ENCODE peak calls at places on chromosomes 12 and 14, in seven cellular contexts. X is ovary, E is astrocyte of the spinal cord, F is upper lobe of right lung, D is lower lobe of right lung, N is body of pancreas, K is AG04449. J is an unnamed sample.

GRCh38 chr12:25436206-25436912 is 116.7 kb downstream of the LMNTD1 start:
- DNase-seq in X (peak; percentile 43), E (peak; percentile 85), F (no peak), D (no peak), N (peak; percentile 38), K (no peak), J (peak; percentile 34)

GRCh38 chr14:55512421-55512820 is 67.6 kb upstream of the KTN1 start:
- DNase-seq in X (no peak), E (peak; percentile 47), F (no peak), D (no peak), N (no peak), K (peak; percentile 33), J (no peak)

GRCh38 chr12:10067259-10067658 is 31.5 kb downstream of the CLEC1A start:
- DNase-seq in X (no peak), E (no peak), F (no peak), D (no peak), N (no peak), K (no peak), J (no peak)

GRCh38 chr12:15987696-15988095 is 76.6 kb downstream of the DERA start:
- DNase-seq in X (no peak), E (no peak), F (no peak), D (no peak), N (peak; percentile 70), K (no peak), J (no peak)

GRCh38 chr14:56390859-56391258 is 188.7 kb upstream of the TMEM260 start:
- DNase-seq in X (no peak), E (no peak), F (no peak), D (no peak), N (no peak), K (no peak), J (no peak)

GRCh38 chr14:64755661-64756265 is 51.5 kb downstream of the PLEKHG3 start:
- DNase-seq in X (no peak), E (peak; percentile 22), F (no peak), D (no peak), N (no peak), K (no peak), J (no peak)

GRCh38 chr14:105414456-105415371 is 4.9 kb upstream of the MTA1 start:
- DNase-seq in X (peak; percentile 85), E (peak; percentile 68), F (peak; percentile 86), D (peak; percentile 81), N (peak; percentile 67), K (no peak), J (no peak)

GRCh38 chr14:100340454-100340813 is 17.3 kb downstream of the SLC25A47 start:
- DNase-seq in X (no peak), E (no peak), F (peak; percentile 11), D (no peak), N (no peak), K (no peak), J (no peak)

GRCh38 chr12:1509703-1510395 is 84.5 kb downstream of the FBXL14 start:
- DNase-seq in X (no peak), E (no peak), F (no peak), D (no peak), N (no peak), K (no peak), J (no peak)

GRCh38 chr14:96126339-96126770 is 78.3 kb upstream of the BDKRB2 start:
- DNase-seq in X (no peak), E (no peak), F (no peak), D (no peak), N (no peak), K (no peak), J (no peak)

GRCh38 chr14:100658514-100658886 is 68.2 kb upstream of the DLK1 start:
- DNase-seq in X (no peak), E (no peak), F (no peak), D (no peak), N (no peak), K (no peak), J (no peak)

GRCh38 chr12:104305349-104305748 is 1.8 kb downstream of the EID3 start:
- DNase-seq in X (no peak), E (no peak), F (no peak), D (no peak), N (no peak), K (no peak), J (no peak)

GRCh38 chr14:31243860-31244259 is 36.3 kb upstream of the HECTD1 start:
- DNase-seq in X (no peak), E (no peak), F (no peak), D (no peak), N (no peak), K (no peak), J (peak; percentile 47)

GRCh38 chr12:122232691-122233090 is 6.8 kb upstream of the DIABLO start:
- DNase-seq in X (no peak), E (no peak), F (no peak), D (no peak), N (no peak), K (no peak), J (no peak)

GRCh38 chr12:110908377-110909136 is 11.8 kb downstream of the MYL2 start:
- DNase-seq in X (no peak), E (no peak), F (no peak), D (no peak), N (no peak), K (no peak), J (no peak)

GRCh38 chr12:56599797-56600196 is 30.3 kb downstream of the BAZ2A start:
- DNase-seq in X (no peak), E (no peak), F (peak; percentile 81), D (peak; percentile 74), N (no peak), K (no peak), J (no peak)

GRCh38 chr12:49389092-49389703 is 21.9 kb downstream of the SPATS2 start:
- DNase-seq in X (no peak), E (no peak), F (peak; percentile 78), D (peak; percentile 79), N (no peak), K (no peak), J (no peak)

GRCh38 chr14:68922886-68923285 is 56.2 kb downstream of the ACTN1 start:
- DNase-seq in X (no peak), E (no peak), F (no peak), D (no peak), N (no peak), K (no peak), J (no peak)

GRCh38 chr12:120887253-120888043 is 16.7 kb downstream of the SPPL3 start:
- DNase-seq in X (no peak), E (no peak), F (no peak), D (no peak), N (no peak), K (no peak), J (no peak)

GRCh38 chr12:1185460-1186182 is 194.6 kb downstream of the ERC1 start:
- DNase-seq in X (no peak), E (no peak), F (no peak), D (no peak), N (no peak), K (no peak), J (no peak)

GRCh38 chr14:95452176-95452889 is 64.1 kb downstream of the SYNE3 start:
- DNase-seq in X (no peak), E (no peak), F (no peak), D (no peak), N (no peak), K (no peak), J (no peak)

GRCh38 chr12:110245278-110245868 is 35.7 kb upstream of the ATP2A2 start:
- DNase-seq in X (no peak), E (no peak), F (peak; percentile 68), D (peak; percentile 58), N (peak; percentile 34), K (no peak), J (no peak)

GRCh38 chr12:29171421-29172258 is 22.6 kb downstream of the FAR2 start:
- DNase-seq in X (no peak), E (no peak), F (peak; percentile 46), D (peak; percentile 41), N (no peak), K (no peak), J (no peak)

GRCh38 chr14:74881425-74882102 is at the start of gene DLST:
- DNase-seq in X (peak; percentile 91), E (peak; percentile 88), F (peak; percentile 94), D (peak; percentile 91), N (peak; percentile 88), K (no peak), J (no peak)

GRCh38 chr12:67626156-67626555 is 22.4 kb upstream of the DYRK2 start:
- DNase-seq in X (no peak), E (no peak), F (no peak), D (no peak), N (no peak), K (no peak), J (no peak)

GRCh38 chr12:48999371-49000131 is at the start of gene DDN:
- DNase-seq in X (no peak), E (peak; percentile 47), F (no peak), D (peak; percentile 59), N (peak; percentile 40), K (no peak), J (no peak)

GRCh38 chr14:103139371-103140016 is 16.2 kb downstream of the TNFAIP2 start:
- DNase-seq in X (no peak), E (no peak), F (no peak), D (no peak), N (no peak), K (no peak), J (no peak)

GRCh38 chr12:62907561-62907960 is 27.4 kb downstream of the PPM1H start:
- DNase-seq in X (no peak), E (no peak), F (no peak), D (no peak), N (no peak), K (no peak), J (no peak)
- TF ChIP-seq CTCF in X (no peak), E (no peak), F (no peak), D (no peak), N (no peak), K (no peak), J (no peak)

GRCh38 chr12:23767834-23768233 is 181.6 kb downstream of the SOX5 start:
- DNase-seq in X (no peak), E (no peak), F (no peak), D (no peak), N (no peak), K (no peak), J (no peak)
- H3K4me3 ChIP-seq in X (no peak overlapping the region), E (no peak overlapping the region), F (no peak overlapping the region), D (no peak overlapping the region), N (no peak overlapping the region), K (no peak overlapping the region), J (no peak overlapping the region)

GRCh38 chr14:78227466-78228077 is 57.4 kb downstream of the NRXN3 start:
- DNase-seq in X (no peak), E (no peak), F (no peak), D (no peak), N (no peak), K (no peak), J (no peak)
- TF ChIP-seq CTCF in X (no peak), E (no peak), F (no peak), D (no peak), N (no peak), K (no peak), J (no peak)

DNA sequence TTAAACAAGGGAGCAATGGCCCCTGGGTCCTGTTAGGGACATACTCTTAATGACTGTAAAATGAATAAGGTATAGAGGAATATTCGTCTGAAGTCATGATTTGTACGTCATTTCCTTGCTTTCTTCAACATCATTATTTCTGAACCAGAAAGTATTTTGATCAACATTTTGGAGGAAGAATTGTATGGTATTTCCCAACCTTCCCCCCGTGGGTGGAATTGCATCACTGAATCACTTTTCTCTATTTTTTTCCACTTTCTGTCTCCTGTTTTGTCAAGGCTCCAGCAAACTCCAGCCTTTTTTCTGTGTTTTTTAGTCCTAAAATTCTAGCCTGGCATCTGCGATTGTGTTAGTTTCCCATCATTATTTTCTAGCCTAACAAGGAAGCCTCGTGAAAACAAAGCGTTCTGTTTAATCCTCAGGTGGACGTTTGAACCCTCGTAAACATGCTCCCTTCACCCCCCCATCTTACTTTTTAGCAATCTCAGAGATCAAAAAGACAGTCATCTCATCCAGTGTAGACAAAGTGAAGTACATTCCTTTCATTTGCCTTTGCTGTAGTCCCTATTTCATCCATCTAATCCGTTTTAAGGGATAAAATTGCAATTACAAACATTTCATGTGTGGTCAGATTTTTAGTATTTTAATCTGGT is 62.3 kb downstream of the ETV6 start:
- DNase-seq in X (no peak), E (no peak), F (no peak), D (no peak), N (no peak), K (no peak), J (no peak)
- H3K4me3 ChIP-seq in X (no peak overlapping the region), E (no peak overlapping the region), F (no peak overlapping the region), D (no peak overlapping the region), N (no peak overlapping the region), K (no peak overlapping the region), J (no peak overlapping the region)

J was measured in kidney epithelial cell.